ENCODE peak calls at places on chromosomes 1 and 21, in five cellular contexts. One of them, this sample, is unnamed.

GRCh38 chr1:207514890-207515289 is 18.9 kb downstream of the CR1 start:
- DNase-seq in fibroblast of villous mesenchyme: no peak
- DNase-seq in cardiac fibroblast: no peak
- DNase-seq in endothelial cell of umbilical vein: no peak
- DNase-seq in MM.1S: peak
- DNase-seq in this sample: no peak

GRCh38 chr1:182699673-182700350 is 15.4 kb upstream of the RGS8 start:
- DNase-seq in fibroblast of villous mesenchyme: no peak
- DNase-seq in endothelial cell of umbilical vein: no peak
- DNase-seq in MM.1S: no peak
- DNase-seq in cardiac fibroblast: no peak
- DNase-seq in this sample: no peak

GRCh38 chr1:237041795-237042466 is at the start of gene RYR2:
- DNase-seq in endothelial cell of umbilical vein: no peak
- DNase-seq in cardiac fibroblast: no peak
- DNase-seq in MM.1S: no peak
- DNase-seq in fibroblast of villous mesenchyme: no peak
- DNase-seq in this sample: peak

GRCh38 chr1:81803423-81804103 is 2.8 kb downstream of the ADGRL2 start:
- DNase-seq in MM.1S: no peak
- DNase-seq in endothelial cell of umbilical vein: peak
- DNase-seq in fibroblast of villous mesenchyme: peak
- DNase-seq in cardiac fibroblast: peak
- DNase-seq in this sample: no peak

GRCh38 chr1:171251741-171252300 is 3.5 kb downstream of the FMO1 start:
- DNase-seq in fibroblast of villous mesenchyme: peak
- DNase-seq in MM.1S: peak
- DNase-seq in endothelial cell of umbilical vein: peak
- DNase-seq in cardiac fibroblast: peak
- DNase-seq in this sample: peak

GRCh38 chr1:159113783-159114182 is 37.2 kb upstream of the AIM2 start:
- DNase-seq in MM.1S: no peak
- DNase-seq in endothelial cell of umbilical vein: no peak
- DNase-seq in cardiac fibroblast: no peak
- DNase-seq in fibroblast of villous mesenchyme: peak
- DNase-seq in this sample: no peak

GRCh38 chr1:147541672-147542548 is 609 bp downstream of the BCL9 start:
- DNase-seq in endothelial cell of umbilical vein: no peak
- DNase-seq in MM.1S: peak
- DNase-seq in cardiac fibroblast: peak
- DNase-seq in fibroblast of villous mesenchyme: peak
- DNase-seq in this sample: peak

GRCh38 chr1:178497903-178498478 is 1.2 kb upstream of the CLEC20A start:
- DNase-seq in cardiac fibroblast: no peak
- DNase-seq in endothelial cell of umbilical vein: no peak
- DNase-seq in MM.1S: no peak
- DNase-seq in fibroblast of villous mesenchyme: no peak
- DNase-seq in this sample: no peak

GRCh38 chr21:43025636-43026180 is 49.9 kb downstream of the CBS start:
- DNase-seq in endothelial cell of umbilical vein: no peak
- DNase-seq in cardiac fibroblast: peak
- DNase-seq in MM.1S: no peak
- DNase-seq in fibroblast of villous mesenchyme: peak
- DNase-seq in this sample: no peak

GRCh38 chr1:28208818-28209441 is 23.9 kb downstream of the DNAJC8 start:
- DNase-seq in cardiac fibroblast: peak
- DNase-seq in fibroblast of villous mesenchyme: peak
- DNase-seq in endothelial cell of umbilical vein: peak
- DNase-seq in MM.1S: peak
- DNase-seq in this sample: peak

GRCh38 chr1:106406114-106406513 is 650.4 kb upstream of the PRMT6 start:
- DNase-seq in endothelial cell of umbilical vein: no peak
- DNase-seq in cardiac fibroblast: no peak
- DNase-seq in fibroblast of villous mesenchyme: no peak
- DNase-seq in MM.1S: no peak
- DNase-seq in this sample: no peak

GRCh38 chr1:93980320-93980744 is 71.1 kb upstream of the GCLM start:
- DNase-seq in fibroblast of villous mesenchyme: peak
- DNase-seq in MM.1S: no peak
- DNase-seq in cardiac fibroblast: no peak
- DNase-seq in endothelial cell of umbilical vein: peak
- DNase-seq in this sample: no peak

GRCh38 chr1:149849246-149849946 is 50.0 kb upstream of the BOLA1 start:
- DNase-seq in MM.1S: peak
- DNase-seq in cardiac fibroblast: no peak
- DNase-seq in endothelial cell of umbilical vein: no peak
- DNase-seq in fibroblast of villous mesenchyme: no peak
- DNase-seq in this sample: no peak

GRCh38 chr21:46126321-46127238 is 28.7 kb downstream of the COL6A2 start:
- DNase-seq in fibroblast of villous mesenchyme: no peak
- DNase-seq in endothelial cell of umbilical vein: no peak
- DNase-seq in cardiac fibroblast: no peak
- DNase-seq in MM.1S: no peak
- DNase-seq in this sample: peak

GRCh38 chr21:44353200-44353970 is at the start of gene TRPM2:
- DNase-seq in endothelial cell of umbilical vein: no peak
- DNase-seq in cardiac fibroblast: peak
- DNase-seq in fibroblast of villous mesenchyme: peak
- DNase-seq in MM.1S: no peak
- DNase-seq in this sample: peak

GRCh38 chr1:16141573-16142336 is 14.1 kb downstream of the EPHA2 start:
- DNase-seq in cardiac fibroblast: no peak
- DNase-seq in MM.1S: no peak
- DNase-seq in endothelial cell of umbilical vein: peak
- DNase-seq in fibroblast of villous mesenchyme: peak
- DNase-seq in this sample: peak

GRCh38 chr1:221884821-221885220 is 142.9 kb upstream of the DUSP10 start:
- DNase-seq in fibroblast of villous mesenchyme: no peak
- DNase-seq in cardiac fibroblast: no peak
- DNase-seq in endothelial cell of umbilical vein: no peak
- DNase-seq in MM.1S: no peak
- DNase-seq in this sample: no peak

GRCh38 chr1:221887758-221888157 is 145.9 kb upstream of the DUSP10 start:
- DNase-seq in cardiac fibroblast: no peak
- DNase-seq in endothelial cell of umbilical vein: no peak
- DNase-seq in MM.1S: no peak
- DNase-seq in fibroblast of villous mesenchyme: no peak
- DNase-seq in this sample: no peak

GRCh38 chr1:221887091-221887746 is 145.3 kb upstream of the DUSP10 start:
- DNase-seq in cardiac fibroblast: peak
- DNase-seq in endothelial cell of umbilical vein: no peak
- DNase-seq in MM.1S: no peak
- DNase-seq in fibroblast of villous mesenchyme: peak
- DNase-seq in this sample: peak

GRCh38 chr1:221888218-221888617 is 146.3 kb upstream of the DUSP10 start:
- DNase-seq in fibroblast of villous mesenchyme: no peak
- DNase-seq in endothelial cell of umbilical vein: no peak
- DNase-seq in cardiac fibroblast: no peak
- DNase-seq in MM.1S: no peak
- DNase-seq in this sample: no peak

GRCh38 chr1:221886311-221887090 is 144.6 kb upstream of the DUSP10 start:
- DNase-seq in fibroblast of villous mesenchyme: no peak
- DNase-seq in MM.1S: no peak
- DNase-seq in endothelial cell of umbilical vein: no peak
- DNase-seq in cardiac fibroblast: peak
- DNase-seq in this sample: no peak
- TF ChIP-seq CTCF in fibroblast of villous mesenchyme: no peak
- TF ChIP-seq CTCF in MM.1S: no peak
- TF ChIP-seq CTCF in endothelial cell of umbilical vein: no peak
- TF ChIP-seq CTCF in cardiac fibroblast: no peak
- TF ChIP-seq CTCF in this sample: no peak

GRCh38 chr1:32178380-32179192 is 889 bp upstream of the TXLNA start:
- DNase-seq in cardiac fibroblast: no peak
- DNase-seq in endothelial cell of umbilical vein: no peak
- DNase-seq in MM.1S: no peak
- DNase-seq in fibroblast of villous mesenchyme: peak
- DNase-seq in this sample: no peak
- H3K4me3 ChIP-seq in cardiac fibroblast: no peak
- H3K4me3 ChIP-seq in endothelial cell of umbilical vein: no peak
- H3K4me3 ChIP-seq in MM.1S: peak
- H3K4me3 ChIP-seq in fibroblast of villous mesenchyme: peak
- H3K4me3 ChIP-seq in this sample: no peak

GRCh38 chr1:227731696-227732585 is 3.2 kb downstream of the JMJD4 start:
- DNase-seq in cardiac fibroblast: no peak
- DNase-seq in endothelial cell of umbilical vein: no peak
- DNase-seq in MM.1S: no peak
- DNase-seq in fibroblast of villous mesenchyme: no peak
- DNase-seq in this sample: no peak

GRCh38 chr1:227731241-227731677 is 3.8 kb downstream of the JMJD4 start:
- DNase-seq in cardiac fibroblast: no peak
- DNase-seq in MM.1S: no peak
- DNase-seq in endothelial cell of umbilical vein: no peak
- DNase-seq in fibroblast of villous mesenchyme: no peak
- DNase-seq in this sample: no peak

GRCh38 chr1:227729144-227729880 is 5.8 kb downstream of the JMJD4 start:
- DNase-seq in MM.1S: peak
- DNase-seq in fibroblast of villous mesenchyme: no peak
- DNase-seq in cardiac fibroblast: no peak
- DNase-seq in endothelial cell of umbilical vein: no peak
- DNase-seq in this sample: no peak

GRCh38 chr1:227729881-227730629 is 5.0 kb downstream of the JMJD4 start:
- DNase-seq in endothelial cell of umbilical vein: peak
- DNase-seq in MM.1S: peak
- DNase-seq in fibroblast of villous mesenchyme: peak
- DNase-seq in cardiac fibroblast: peak
- DNase-seq in this sample: no peak

GRCh38 chr1:227730630-227731151 is 4.4 kb downstream of the JMJD4 start:
- DNase-seq in cardiac fibroblast: no peak
- DNase-seq in endothelial cell of umbilical vein: no peak
- DNase-seq in fibroblast of villous mesenchyme: no peak
- DNase-seq in MM.1S: no peak
- DNase-seq in this sample: no peak
- TF ChIP-seq CTCF in cardiac fibroblast: no peak
- TF ChIP-seq CTCF in endothelial cell of umbilical vein: no peak
- TF ChIP-seq CTCF in fibroblast of villous mesenchyme: no peak
- TF ChIP-seq CTCF in MM.1S: no peak
- TF ChIP-seq CTCF in this sample: no peak

DNA sequence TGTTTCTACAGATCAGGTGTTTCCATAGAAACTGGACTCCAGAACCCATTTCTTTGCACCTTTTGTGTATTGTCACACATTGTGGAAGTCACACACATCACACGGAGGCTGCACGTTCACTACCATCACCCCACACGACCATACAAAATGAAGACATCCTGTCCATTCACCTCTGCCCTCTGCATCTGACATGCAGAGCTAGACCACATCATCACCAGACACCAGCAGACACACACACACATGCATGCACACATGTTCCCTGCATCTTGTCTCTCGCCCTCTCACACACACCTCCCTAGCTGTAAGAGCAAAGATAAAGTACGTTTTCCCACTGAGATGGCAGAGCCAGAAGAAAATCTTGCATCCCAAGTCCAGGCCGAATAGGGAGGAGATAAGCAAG is 617 bp downstream of the PRELP start:
- DNase-seq in MM.1S: no peak
- DNase-seq in endothelial cell of umbilical vein: no peak
- DNase-seq in fibroblast of villous mesenchyme: peak
- DNase-seq in cardiac fibroblast: no peak
- DNase-seq in this sample: no peak
- H3K4me3 ChIP-seq in MM.1S: no peak
- H3K4me3 ChIP-seq in endothelial cell of umbilical vein: no peak
- H3K4me3 ChIP-seq in fibroblast of villous mesenchyme: no peak
- H3K4me3 ChIP-seq in cardiac fibroblast: no peak
- H3K4me3 ChIP-seq in this sample: peak

GRCh38 chr1:153495536-153495935 is 35.1 kb upstream of the S100A7 start:
- DNase-seq in endothelial cell of umbilical vein: no peak
- DNase-seq in MM.1S: no peak
- DNase-seq in fibroblast of villous mesenchyme: no peak
- DNase-seq in cardiac fibroblast: no peak
- DNase-seq in this sample: no peak
- TF ChIP-seq CTCF in endothelial cell of umbilical vein: no peak
- TF ChIP-seq CTCF in MM.1S: no peak
- TF ChIP-seq CTCF in fibroblast of villous mesenchyme: no peak
- TF ChIP-seq CTCF in cardiac fibroblast: no peak
- TF ChIP-seq CTCF in this sample: no peak

GRCh38 chr21:17498586-17498985 is 14.3 kb upstream of the CXADR start:
- DNase-seq in fibroblast of villous mesenchyme: no peak
- DNase-seq in endothelial cell of umbilical vein: no peak
- DNase-seq in cardiac fibroblast: no peak
- DNase-seq in MM.1S: no peak
- DNase-seq in this sample: no peak
- H3K4me3 ChIP-seq in fibroblast of villous mesenchyme: no peak
- H3K4me3 ChIP-seq in endothelial cell of umbilical vein: no peak
- H3K4me3 ChIP-seq in cardiac fibroblast: no peak
- H3K4me3 ChIP-seq in MM.1S: no peak
- H3K4me3 ChIP-seq in this sample: no peak